ENCODE peak calls at places on chromosomes 6 and 20, in six cellular contexts. J is mesothelial cell of epicardium, D is neural crest cell, F is progenitor cell of endocrine pancreas, Z is endodermal cell, P is cardiac fibroblast. O is an unnamed sample.

GRCh38 chr6:85641522-85641915 is 1.2 kb downstream of the SYNCRIP start:
- DNase-seq in J (no peak), D (no peak), F (no peak), Z (peak), P (peak), O (no peak)

GRCh38 chr6:106098383-106099234 is 12.5 kb downstream of the PRDM1 start:
- DNase-seq in J (no peak), D (no peak), F (no peak), Z (no peak), P (peak), O (no peak)

GRCh38 chr6:46501136-46502089 is 10.2 kb upstream of the RCAN2 start:
- DNase-seq in J (no peak), D (no peak), F (no peak), Z (no peak), P (peak), O (no peak)

GRCh38 chr6:156336096-156336495 is 441.1 kb upstream of the ARID1B start:
- DNase-seq in J (no peak), D (no peak), F (no peak), Z (no peak), P (no peak), O (peak)

GRCh38 chr6:67231092-67231491 is 1404.0 kb upstream of the ADGRB3 start:
- DNase-seq in J (no peak), D (no peak), F (no peak), Z (no peak), P (no peak), O (no peak)

GRCh38 chr6:166655251-166655650 is 28.2 kb upstream of the RPS6KA2 start:
- DNase-seq in J (no peak), D (no peak), F (no peak), Z (no peak), P (no peak), O (no peak)

GRCh38 chr6:2970034-2970685 is 1.2 kb downstream of the SERPINB6 start:
- DNase-seq in J (no peak), D (no peak), F (no peak), Z (peak), P (peak), O (no peak)

GRCh38 chr6:170404036-170404435 is 97.5 kb downstream of the FAM120B start:
- DNase-seq in J (no peak), D (no peak), F (no peak), Z (peak), P (no peak), O (no peak)

GRCh38 chr20:22586645-22587310 is 2.4 kb upstream of the FOXA2 start:
- DNase-seq in J (no peak), D (no peak), F (peak), Z (peak), P (no peak), O (no peak)

GRCh38 chr6:130426078-130426726 is 60.4 kb downstream of the TMEM200A start:
- DNase-seq in J (no peak), D (no peak), F (no peak), Z (no peak), P (no peak), O (no peak)

GRCh38 chr20:51043811-51044210 is 20.9 kb upstream of the KCNG1 start:
- DNase-seq in J (no peak), D (no peak), F (no peak), Z (no peak), P (peak), O (no peak)

GRCh38 chr6:25942561-25943147 is 12.2 kb upstream of the SLC17A2 start:
- DNase-seq in J (no peak), D (no peak), F (no peak), Z (no peak), P (peak), O (no peak)

GRCh38 chr20:10640897-10641296 is 32.9 kb downstream of the JAG1 start:
- DNase-seq in J (no peak), D (no peak), F (no peak), Z (peak), P (no peak), O (no peak)

GRCh38 chr6:56073315-56073714 is 174.1 kb downstream of the COL21A1 start:
- DNase-seq in J (no peak), D (no peak), F (no peak), Z (no peak), P (peak), O (no peak)

GRCh38 chr6:63348836-63349235 is 29.1 kb upstream of the LGSN start:
- DNase-seq in J (no peak), D (no peak), F (no peak), Z (no peak), P (no peak), O (no peak)

GRCh38 chr20:45969712-45970634 is 2.0 kb downstream of the ZNF335 start:
- DNase-seq in J (no peak), D (no peak), F (no peak), Z (peak), P (peak), O (no peak)

GRCh38 chr6:93418113-93418447 is 1.3 kb downstream of the EPHA7 start:
- DNase-seq in J (no peak), D (no peak), F (no peak), Z (no peak), P (no peak), O (no peak)

GRCh38 chr20:36128463-36129176 is 25.9 kb upstream of the EPB41L1 start:
- DNase-seq in J (no peak), D (no peak), F (no peak), Z (no peak), P (peak), O (no peak)

GRCh38 chr6:29797120-29797519 is 30.5 kb upstream of the HLA-G start:
- DNase-seq in J (no peak), D (no peak), F (no peak), Z (no peak), P (peak), O (no peak)

GRCh38 chr6:141443032-141443431 is 689.7 kb upstream of the GJE1 start:
- DNase-seq in J (no peak), D (no peak), F (no peak), Z (no peak), P (no peak), O (no peak)

GRCh38 chr20:49928411-49929141 is 7.6 kb upstream of the RNF114 start:
- DNase-seq in J (peak), D (peak), F (peak), Z (peak), P (peak), O (peak)

GRCh38 chr6:34234667-34235604 is 1.7 kb upstream of the HMGA1 start:
- DNase-seq in J (peak), D (peak), F (peak), Z (peak), P (no peak), O (no peak)

GRCh38 chr6:156160788-156161150 is 616.4 kb upstream of the ARID1B start:
- DNase-seq in J (no peak), D (no peak), F (no peak), Z (no peak), P (no peak), O (no peak)

GRCh38 chr6:113169484-113169883 is 687.7 kb upstream of the MARCKS start:
- DNase-seq in J (no peak), D (no peak), F (no peak), Z (no peak), P (peak), O (no peak)

GRCh38 chr6:37089783-37090182 is 80.2 kb upstream of the PIM1 start:
- DNase-seq in J (no peak), D (no peak), F (no peak), Z (no peak), P (no peak), O (no peak)

GRCh38 chr6:144340541-144341371 is 55.6 kb downstream of the UTRN start:
- DNase-seq in J (no peak), D (no peak), F (no peak), Z (no peak), P (peak), O (no peak)

GRCh38 chr6:42791706-42792320 is 10.0 kb downstream of the BICRAL start:
- DNase-seq in J (no peak), D (no peak), F (no peak), Z (no peak), P (peak), O (no peak)

GRCh38 chr6:13444604-13445003 is 42.8 kb downstream of the GFOD1 start:
- DNase-seq in J (no peak), D (no peak), F (no peak), Z (no peak), P (no peak), O (no peak)

GRCh38 chr6:159125014-159125609 is 44.1 kb upstream of the FNDC1 start:
- DNase-seq in J (no peak), D (no peak), F (no peak), Z (peak), P (no peak), O (no peak)

GRCh38 chr20:44028868-44029847 is 114.5 kb downstream of the TOX2 start:
- DNase-seq in J (no peak), D (no peak), F (no peak), Z (no peak), P (no peak), O (peak)

GRCh38 chr20:63941282-63942060 is 14.7 kb downstream of the UCKL1 start:
- DNase-seq in J (no peak), D (no peak), F (no peak), Z (peak), P (no peak), O (no peak)

GRCh38 chr20:61806995-61807394 is 258.7 kb downstream of the TAF4 start:
- DNase-seq in J (no peak), D (no peak), F (no peak), Z (no peak), P (no peak), O (no peak)

GRCh38 chr6:29146154-29146553 is 24.6 kb upstream of the OR2J2 start:
- DNase-seq in J (no peak), D (no peak), F (no peak), Z (no peak), P (no peak), O (no peak)

GRCh38 chr6:6390849-6391602 is 70.6 kb upstream of the F13A1 start:
- DNase-seq in J (no peak), D (no peak), F (no peak), Z (peak), P (no peak), O (no peak)

GRCh38 chr6:138406443-138406842 is 2.4 kb downstream of the HEBP2 start:
- DNase-seq in J (no peak), D (no peak), F (no peak), Z (peak), P (no peak), O (peak)

GRCh38 chr6:148951662-148952061 is 204.8 kb downstream of the UST start:
- DNase-seq in J (no peak), D (no peak), F (no peak), Z (no peak), P (no peak), O (no peak)

GRCh38 chr6:148943451-148943850 is 196.6 kb downstream of the UST start:
- DNase-seq in J (no peak), D (no peak), F (no peak), Z (no peak), P (peak), O (no peak)

GRCh38 chr6:148945311-148946021 is 198.6 kb downstream of the UST start:
- DNase-seq in J (no peak), D (no peak), F (no peak), Z (no peak), P (peak), O (no peak)

GRCh38 chr6:148944608-148945007 is 197.8 kb downstream of the UST start:
- DNase-seq in J (no peak), D (no peak), F (no peak), Z (no peak), P (no peak), O (no peak)

DNA sequence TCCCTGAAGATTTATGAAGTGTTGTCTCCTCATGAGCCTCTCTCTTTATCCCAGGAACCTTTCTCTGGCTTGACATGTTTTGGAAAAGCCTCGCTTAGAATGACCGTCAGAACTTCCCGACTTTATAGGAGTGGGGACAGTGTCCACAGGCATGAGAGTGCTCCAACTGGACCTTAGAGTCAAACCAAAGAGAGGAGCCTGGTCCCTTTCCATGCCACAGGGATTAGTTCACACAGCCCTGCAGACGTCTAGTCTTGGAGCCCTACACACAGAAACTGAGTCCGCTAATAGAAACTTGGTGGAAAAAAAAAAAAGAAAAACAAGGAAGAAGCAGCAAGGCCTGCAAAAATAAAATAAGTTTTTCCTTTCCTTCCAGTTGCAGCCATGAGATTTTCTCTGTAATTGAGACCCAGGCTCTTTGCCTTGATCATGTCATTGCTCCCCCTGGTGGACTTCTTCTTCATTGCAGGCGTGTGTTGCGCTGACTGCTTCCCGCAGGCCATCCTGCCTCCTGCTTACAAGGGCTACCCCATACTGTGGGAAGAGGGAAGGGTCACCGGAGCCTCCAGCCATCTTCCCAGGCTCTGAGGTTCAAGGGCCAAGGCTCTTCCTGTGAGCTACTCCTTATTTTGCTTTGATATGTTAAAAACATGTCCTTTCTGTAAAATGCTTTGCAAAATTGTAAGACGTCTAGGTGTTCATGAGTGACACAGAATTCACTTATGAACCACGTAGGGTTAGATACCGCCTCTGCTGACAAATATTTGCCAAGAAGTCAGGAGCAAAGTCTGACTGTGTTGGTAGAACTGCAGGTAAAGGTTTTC is 201.0 kb downstream of the UST start:
- DNase-seq in J (peak), D (peak), F (peak), Z (peak), P (peak), O (peak)
- TF ChIP-seq CTCF in J (peak), D (peak), F (peak), Z (peak), P (peak), O (peak)

GRCh38 chr6:122400467-122401089 is 1.1 kb downstream of the HSF2 start:
- DNase-seq in J (no peak), D (no peak), F (no peak), Z (no peak), P (no peak), O (no peak)

GRCh38 chr6:122399348-122400120 is at the start of gene HSF2:
- DNase-seq in J (peak), D (peak), F (peak), Z (peak), P (peak), O (peak)

GRCh38 chr6:122400121-122400450 is 634 bp downstream of the HSF2 start:
- DNase-seq in J (no peak), D (peak), F (no peak), Z (no peak), P (peak), O (no peak)

GRCh38 chr6:122401104-122401503 is 1.7 kb downstream of the HSF2 start:
- DNase-seq in J (no peak), D (no peak), F (no peak), Z (no peak), P (no peak), O (no peak)

DNA sequence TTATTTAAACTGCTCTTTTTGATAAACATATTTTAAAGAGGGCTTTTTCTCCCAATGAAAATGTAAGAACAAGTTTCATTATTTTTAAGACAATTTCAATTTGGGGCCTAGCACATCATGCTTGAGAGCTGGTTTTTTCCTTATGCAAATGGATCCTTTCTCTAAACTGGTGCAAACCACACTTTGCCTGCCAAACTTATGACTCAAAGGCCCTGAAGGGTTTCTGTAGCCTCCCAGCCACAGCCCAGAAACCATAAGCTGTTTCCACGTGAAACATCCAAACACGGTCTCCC is 451 bp upstream of the HSF2 start:
- DNase-seq in J (no peak), D (no peak), F (no peak), Z (no peak), P (no peak), O (no peak)
- TF ChIP-seq CTCF in J (no peak), D (no peak), F (no peak), Z (no peak), P (no peak), O (no peak)

GRCh38 chr20:13453367-13453766 is 185.4 kb downstream of the TASP1 start:
- DNase-seq in J (no peak), D (no peak), F (no peak), Z (no peak), P (no peak), O (no peak)

GRCh38 chr20:13455713-13456112 is 183.0 kb downstream of the TASP1 start:
- DNase-seq in J (no peak), D (no peak), F (no peak), Z (no peak), P (no peak), O (no peak)

GRCh38 chr20:13462091-13462490 is 176.6 kb downstream of the TASP1 start:
- DNase-seq in J (no peak), D (no peak), F (no peak), Z (no peak), P (no peak), O (no peak)

GRCh38 chr20:13457487-13457886 is 181.2 kb downstream of the TASP1 start:
- DNase-seq in J (no peak), D (no peak), F (no peak), Z (no peak), P (no peak), O (no peak)

DNA sequence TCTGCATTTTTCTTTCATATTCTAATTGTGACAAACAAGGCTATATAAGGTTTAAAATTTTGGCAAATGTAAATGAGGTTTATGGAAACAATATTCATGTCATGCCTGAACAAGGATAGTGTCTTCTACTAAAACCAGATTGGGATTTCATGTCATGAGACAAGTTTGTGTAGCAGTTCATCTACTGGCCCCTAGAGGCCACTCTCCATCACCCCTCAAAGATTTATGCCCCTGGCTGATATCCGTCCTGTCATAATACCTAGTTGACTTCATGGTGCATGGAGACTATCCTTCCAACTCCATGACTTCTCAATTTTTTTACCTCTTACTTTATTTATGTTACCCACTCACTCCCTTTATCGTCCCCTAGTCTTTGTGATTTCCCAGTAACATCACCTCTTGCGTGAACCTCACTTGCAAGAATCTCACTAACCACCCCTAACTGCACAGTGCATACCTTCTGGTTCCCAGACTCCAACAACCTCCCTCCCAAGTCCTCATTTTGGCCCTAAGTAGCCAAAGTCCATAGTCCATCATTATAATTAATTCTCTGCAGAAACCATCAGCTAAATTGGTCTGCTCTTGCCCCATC is 179.8 kb downstream of the TASP1 start:
- DNase-seq in J (no peak), D (no peak), F (no peak), Z (peak), P (peak), O (no peak)
- TF ChIP-seq CTCF in J (peak), D (peak), F (peak), Z (peak), P (peak), O (peak)

DNA sequence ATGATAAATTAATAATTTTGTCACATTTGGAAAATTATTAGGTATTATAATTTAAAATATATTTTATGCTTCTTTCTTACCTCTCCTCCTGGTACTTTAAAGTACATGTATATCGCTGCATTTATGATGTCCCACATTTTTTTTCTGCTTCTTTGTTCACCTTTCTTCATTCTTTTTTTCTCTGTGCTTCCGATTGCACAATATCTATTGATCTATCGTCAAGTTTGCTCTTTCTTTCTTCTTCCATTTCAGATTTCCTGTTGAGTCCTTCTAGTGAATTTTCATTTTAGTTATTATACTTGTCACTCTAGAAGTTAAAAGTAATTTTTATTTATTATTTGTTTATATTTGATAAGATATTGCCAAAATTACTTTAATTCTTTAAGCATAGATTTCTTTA is 441.0 kb upstream of the HS3ST5 start:
- DNase-seq in J (no peak), D (no peak), F (no peak), Z (no peak), P (no peak), O (no peak)
- TF ChIP-seq CTCF in J (no peak), D (no peak), F (no peak), Z (no peak), P (no peak), O (no peak)

GRCh38 chr20:419556-420168 is 11.6 kb downstream of the RBCK1 start:
- DNase-seq in J (no peak), D (no peak), F (no peak), Z (no peak), P (no peak), O (no peak)
- TF ChIP-seq CTCF in J (no peak), D (no peak), F (no peak), Z (no peak), P (no peak), O (no peak)

GRCh38 chr20:17678295-17678694 is 3.7 kb downstream of the RRBP1 start:
- DNase-seq in J (no peak), D (no peak), F (no peak), Z (no peak), P (no peak), O (no peak)
- TF ChIP-seq CTCF in J (no peak), D (no peak), F (no peak), Z (no peak), P (no peak), O (no peak)